ENCODE peak calls at places on chromosomes 11 and 22, in four cellular contexts. V, W, Z and M are unnamed samples.

GRCh38 chr22:26894766-26895485 is 237.5 kb downstream of the MIAT start:
- DNase-seq in V (no peak), W (no peak), Z (peak), M (no peak)

GRCh38 chr11:102564110-102564509 is 33.6 kb upstream of the MMP7 start:
- DNase-seq in V (no peak), W (no peak), Z (peak), M (no peak)

GRCh38 chr11:122032317-122032716 is 83.7 kb downstream of the BLID start:
- DNase-seq in V (no peak), W (no peak), Z (no peak), M (no peak)

GRCh38 chr11:94766656-94767291 is 1.4 kb upstream of the AMOTL1 start:
- DNase-seq in V (no peak), W (no peak), Z (no peak), M (no peak)

GRCh38 chr22:23466351-23466750 is 113.7 kb downstream of the IGLL1 start:
- DNase-seq in V (no peak), W (no peak), Z (no peak), M (no peak)

GRCh38 chr22:25368271-25368670 is 148.8 kb downstream of the CRYBB2 start:
- DNase-seq in V (peak), W (no peak), Z (peak), M (peak)

GRCh38 chr22:19903031-19903430 is 38.5 kb upstream of the COMT start:
- DNase-seq in V (no peak), W (no peak), Z (no peak), M (no peak)

GRCh38 chr22:30392661-30393321 is 4.0 kb upstream of the SEC14L2 start:
- DNase-seq in V (no peak), W (no peak), Z (no peak), M (no peak)

GRCh38 chr11:19597194-19597593 is 115.4 kb upstream of the NAV2 start:
- DNase-seq in V (no peak), W (no peak), Z (no peak), M (no peak)

GRCh38 chr22:26671317-26672059 is 14.1 kb downstream of the MIAT start:
- DNase-seq in V (no peak), W (peak), Z (no peak), M (peak)

GRCh38 chr11:102763440-102763839 is 17.0 kb downstream of the MMP10 start:
- DNase-seq in V (no peak), W (no peak), Z (no peak), M (no peak)

GRCh38 chr11:129249351-129249750 is 57.2 kb upstream of the ARHGAP32 start:
- DNase-seq in V (peak), W (no peak), Z (peak), M (no peak)

GRCh38 chr22:40345801-40346177 is 511 bp upstream of the ADSL start:
- DNase-seq in V (peak), W (peak), Z (no peak), M (no peak)

GRCh38 chr22:44400763-44401060 is 88.0 kb upstream of the SHISAL1 start:
- DNase-seq in V (no peak), W (no peak), Z (no peak), M (no peak)

GRCh38 chr11:26188559-26188958 is 143.4 kb upstream of the ANO3 start:
- DNase-seq in V (peak), W (no peak), Z (no peak), M (no peak)

GRCh38 chr22:24208012-24208749 is 26.9 kb downstream of the SUSD2 start:
- DNase-seq in V (peak), W (no peak), Z (peak), M (no peak)

GRCh38 chr11:58060939-58061672 is 30.4 kb downstream of the OR6Q1 start:
- DNase-seq in V (no peak), W (no peak), Z (no peak), M (no peak)

GRCh38 chr11:70073881-70074371 is 4.2 kb upstream of the ANO1 start:
- DNase-seq in V (no peak), W (no peak), Z (no peak), M (peak)

GRCh38 chr22:42644422-42645340 is 4.3 kb upstream of the ATP5MGL start:
- DNase-seq in V (peak), W (peak), Z (no peak), M (no peak)

GRCh38 chr22:17132112-17132511 is 11.0 kb upstream of the TMEM121B start:
- DNase-seq in V (no peak), W (no peak), Z (no peak), M (no peak)

GRCh38 chr11:2898366-2899079 is 12.9 kb upstream of the CDKN1C start:
- DNase-seq in V (peak), W (peak), Z (peak), M (no peak)

GRCh38 chr11:46277313-46277622 is 194 bp upstream of the CREB3L1 start:
- DNase-seq in V (peak), W (no peak), Z (no peak), M (no peak)

GRCh38 chr11:46916669-46917108 is 1.7 kb downstream of the LRP4 start:
- DNase-seq in V (peak), W (no peak), Z (no peak), M (peak)

GRCh38 chr22:31616315-31616980 is 45.6 kb downstream of the PISD start:
- DNase-seq in V (no peak), W (no peak), Z (no peak), M (no peak)

GRCh38 chr22:50218996-50219727 is 18.4 kb downstream of the SELENOO start:
- DNase-seq in V (peak), W (peak), Z (peak), M (peak)

GRCh38 chr22:50523806-50524663 is 1.4 kb downstream of the SCO2 start:
- DNase-seq in V (no peak), W (no peak), Z (no peak), M (peak)

GRCh38 chr11:96483550-96483949 is 93.7 kb downstream of the JRKL start:
- DNase-seq in V (no peak), W (no peak), Z (no peak), M (no peak)

GRCh38 chr11:97956904-97957303 is 1063.8 kb upstream of the CNTN5 start:
- DNase-seq in V (no peak), W (no peak), Z (no peak), M (no peak)

GRCh38 chr11:8019671-8020597 is 32.8 kb downstream of the EIF3F start:
- DNase-seq in V (no peak), W (no peak), Z (no peak), M (no peak)

GRCh38 chr11:75147875-75148263 is 3.0 kb upstream of the SLCO2B1 start:
- DNase-seq in V (no peak), W (peak), Z (no peak), M (no peak)

GRCh38 chr11:69297926-69298777 is 4.2 kb downstream of the MYEOV start:
- DNase-seq in V (no peak), W (peak), Z (peak), M (no peak)

GRCh38 chr11:134132808-134133207 is 63.9 kb downstream of the JAM3 start:
- DNase-seq in V (no peak), W (no peak), Z (no peak), M (no peak)

GRCh38 chr22:19937616-19938473 is 3.7 kb upstream of the COMT start:
- DNase-seq in V (no peak), W (peak), Z (no peak), M (peak)

GRCh38 chr11:7548659-7549283 is 35.0 kb downstream of the PPFIBP2 start:
- DNase-seq in V (no peak), W (no peak), Z (no peak), M (no peak)

GRCh38 chr11:128266893-128267292 is 320.5 kb downstream of the ETS1 start:
- DNase-seq in V (no peak), W (no peak), Z (no peak), M (no peak)

DNA sequence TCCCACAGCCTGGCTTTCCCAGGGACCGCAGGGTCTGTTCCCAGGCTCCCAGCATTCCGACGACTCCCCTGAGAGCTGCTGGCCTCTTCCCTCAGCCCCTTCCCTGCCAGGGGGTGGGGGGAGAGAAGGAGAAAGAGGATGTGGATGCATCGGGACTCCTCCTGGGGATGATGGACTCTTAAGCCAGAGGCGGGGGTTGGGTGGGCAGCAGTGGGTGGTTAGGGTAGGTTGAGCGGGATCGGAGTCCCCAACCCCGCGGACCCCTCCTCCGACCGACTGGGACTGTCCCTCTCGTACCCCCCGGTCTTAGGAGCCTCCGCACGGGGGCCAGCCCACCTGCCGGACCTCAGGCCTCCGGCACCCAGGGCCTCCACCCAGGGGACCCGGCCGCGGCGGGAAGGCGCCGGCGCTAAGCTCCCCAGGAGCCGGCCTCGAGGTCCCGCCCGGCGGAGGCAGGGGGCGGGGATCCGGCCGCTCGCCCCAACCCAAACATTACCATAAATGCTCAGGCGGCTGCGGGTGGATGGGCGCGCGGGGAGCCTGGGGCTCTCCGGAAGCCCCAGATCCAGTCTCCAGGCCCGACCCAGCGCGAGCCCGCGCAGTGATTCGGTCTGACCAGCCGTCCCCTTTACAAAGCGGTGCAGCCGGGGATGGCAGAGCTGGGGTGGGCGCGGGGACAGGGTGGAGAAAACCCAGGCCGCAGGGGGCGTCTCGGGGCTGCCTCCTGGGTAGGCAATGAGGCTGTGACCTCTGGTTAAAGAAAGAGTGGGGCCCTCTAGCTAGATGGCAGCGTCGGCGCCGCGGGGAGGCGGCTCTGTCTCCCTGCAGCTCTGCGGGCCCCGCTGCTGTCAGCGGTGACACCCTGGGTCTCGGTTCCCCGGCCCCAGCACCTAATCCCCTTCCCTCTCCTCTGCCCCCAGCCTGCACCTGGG is 3.9 kb upstream of the MCAM start:
- DNase-seq in V (peak), W (peak), Z (no peak), M (no peak)
- TF ChIP-seq CTCF in V (no peak), W (no peak), Z (no peak), M (no peak)

DNA sequence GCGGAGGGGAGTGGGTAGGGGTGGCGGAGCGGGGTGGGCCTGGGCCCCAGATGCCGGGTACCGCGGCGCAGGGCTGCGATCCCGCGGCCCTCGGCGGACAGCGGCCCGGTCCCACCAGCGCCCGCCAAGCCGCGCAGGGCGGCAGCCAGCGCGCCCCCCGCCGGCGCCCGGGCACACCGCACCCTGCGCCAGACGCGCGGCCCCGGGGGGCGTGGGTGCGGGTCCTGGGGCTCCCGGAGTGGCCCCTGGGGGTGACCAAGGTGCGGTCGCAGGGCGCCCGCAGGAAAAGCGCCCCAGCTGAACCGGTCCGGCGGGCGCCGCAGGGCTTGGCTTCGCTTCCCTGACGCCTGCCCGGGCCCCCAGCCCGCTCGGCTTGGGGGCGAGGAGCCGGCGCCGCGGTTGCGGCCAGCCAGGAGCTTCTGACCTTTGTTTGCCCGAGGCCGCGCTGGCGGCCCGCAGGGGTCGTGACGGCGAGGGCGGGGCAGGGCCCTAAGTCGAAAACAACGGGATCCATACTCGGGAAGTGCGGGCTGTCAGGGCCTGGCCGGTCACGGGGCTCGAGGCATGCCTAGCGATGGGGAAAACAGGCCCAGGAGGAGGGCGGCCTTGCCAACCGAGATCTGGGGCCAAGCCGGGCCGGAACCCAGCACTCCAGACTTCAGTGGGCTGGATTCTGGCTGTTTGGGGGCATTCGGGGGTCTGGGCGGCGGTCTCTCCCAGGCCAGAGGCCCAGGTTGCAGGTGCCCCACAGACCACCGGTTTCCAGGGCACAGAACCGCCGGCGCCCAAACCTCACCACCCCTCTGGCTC is 581 bp upstream of the AP5B1 start:
- DNase-seq in V (peak), W (peak), Z (no peak), M (peak)
- TF ChIP-seq CTCF in V (no peak), W (peak), Z (no peak), M (peak)

GRCh38 chr11:76348348-76348747 is 32.6 kb downstream of the THAP12 start:
- DNase-seq in V (no peak), W (no peak), Z (no peak), M (no peak)

DNA sequence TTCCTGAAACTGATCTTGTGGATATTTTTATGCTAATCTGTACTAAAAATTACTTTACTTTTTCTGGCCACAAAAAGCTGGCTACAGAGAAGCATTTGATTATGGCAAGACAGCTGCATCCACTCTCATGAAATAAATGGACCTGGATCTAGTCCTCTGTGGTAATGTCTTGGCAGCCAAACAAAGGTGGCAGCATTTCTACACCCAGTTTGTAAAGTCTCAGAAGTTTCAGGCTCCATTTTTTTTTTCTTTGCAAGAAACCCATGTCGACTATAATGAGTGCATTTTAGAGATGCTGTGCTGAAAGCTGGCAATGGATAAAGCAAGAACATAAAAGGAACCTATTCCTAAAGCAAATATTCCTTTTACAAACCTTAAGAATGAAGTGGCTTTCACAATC is 33.5 kb downstream of the THAP12 start:
- DNase-seq in V (no peak), W (no peak), Z (no peak), M (no peak)
- TF ChIP-seq CTCF in V (peak), W (no peak), Z (no peak), M (no peak)

DNA sequence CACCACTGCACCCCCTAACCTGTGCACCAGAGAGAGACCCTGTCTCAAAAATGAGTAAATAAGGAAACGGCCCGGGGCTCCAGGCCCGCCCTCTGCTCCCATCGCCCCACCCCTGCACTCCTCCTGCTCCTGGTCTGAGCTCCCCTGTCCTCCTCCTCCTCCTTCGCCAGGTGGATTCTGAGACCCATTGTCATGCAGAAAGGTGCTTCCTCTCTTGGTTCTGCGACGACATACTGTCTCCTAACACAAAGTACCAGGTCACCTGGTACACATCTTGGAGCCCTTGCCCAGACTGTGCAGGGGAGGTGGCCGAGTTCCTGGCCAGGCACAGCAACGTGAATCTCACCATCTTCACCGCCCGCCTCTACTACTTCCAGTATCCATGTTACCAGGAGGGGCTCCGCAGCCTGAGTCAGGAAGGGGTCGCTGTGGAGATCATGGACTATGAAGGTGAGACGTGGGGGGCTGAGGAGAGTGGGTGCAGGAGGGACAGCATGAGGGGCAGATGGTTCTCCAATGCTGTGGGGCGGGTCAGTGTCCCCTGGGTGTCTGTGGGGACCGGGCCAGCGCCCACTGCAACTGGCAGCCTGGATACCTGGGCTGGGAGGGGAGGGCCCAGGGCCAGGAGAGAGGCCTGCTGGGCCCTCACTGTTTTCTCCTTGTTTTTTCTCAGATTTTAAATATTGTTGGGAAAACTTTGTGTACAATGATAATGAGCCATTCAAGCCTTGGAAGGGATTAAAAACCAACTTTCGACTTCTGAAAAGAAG is 3.1 kb upstream of the APOBEC3D start:
- DNase-seq in V (no peak), W (no peak), Z (no peak), M (no peak)
- TF ChIP-seq CTCF in V (no peak), W (no peak), Z (no peak), M (no peak)

DNA sequence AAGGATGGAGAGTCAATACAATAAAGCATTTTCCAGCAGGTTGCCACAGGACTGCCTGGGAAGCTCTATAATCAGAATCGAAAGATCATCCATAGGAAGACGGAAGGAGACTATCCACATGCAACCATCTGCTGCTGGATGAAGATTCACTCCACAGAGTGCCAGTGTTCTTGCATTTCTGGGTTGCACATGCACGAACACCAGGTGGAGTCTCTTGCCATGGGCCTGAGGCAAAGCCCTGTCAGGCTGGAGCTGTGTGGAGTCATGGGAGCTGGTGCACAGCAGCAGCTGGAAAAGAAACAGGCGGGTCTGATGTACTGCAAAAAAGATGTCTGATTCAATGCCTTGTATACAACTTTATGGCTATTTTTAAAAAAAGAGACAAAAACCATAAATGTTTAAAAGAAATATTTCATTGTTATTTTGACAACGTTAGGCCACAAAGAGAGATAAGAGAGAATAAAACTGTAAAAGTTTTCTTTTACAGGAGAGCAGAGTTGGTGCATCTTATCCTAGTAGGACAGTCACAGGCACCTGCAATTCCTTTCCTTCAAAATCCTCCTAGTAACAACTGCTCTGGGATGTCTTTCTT is 12.9 kb upstream of the FAT3 start:
- DNase-seq in V (peak), W (no peak), Z (peak), M (no peak)
- TF ChIP-seq CTCF in V (peak), W (peak), Z (peak), M (peak)

GRCh38 chr11:14463623-14464022 is 36.0 kb downstream of the COPB1 start:
- DNase-seq in V (no peak), W (no peak), Z (no peak), M (no peak)
- TF ChIP-seq CTCF in V (no peak), W (no peak), Z (no peak), M (no peak)

GRCh38 chr11:43359432-43359818 is 705 bp downstream of the TTC17 start:
- DNase-seq in V (peak), W (no peak), Z (no peak), M (no peak)
- TF ChIP-seq CTCF in V (no peak), W (no peak), Z (no peak), M (no peak)

DNA sequence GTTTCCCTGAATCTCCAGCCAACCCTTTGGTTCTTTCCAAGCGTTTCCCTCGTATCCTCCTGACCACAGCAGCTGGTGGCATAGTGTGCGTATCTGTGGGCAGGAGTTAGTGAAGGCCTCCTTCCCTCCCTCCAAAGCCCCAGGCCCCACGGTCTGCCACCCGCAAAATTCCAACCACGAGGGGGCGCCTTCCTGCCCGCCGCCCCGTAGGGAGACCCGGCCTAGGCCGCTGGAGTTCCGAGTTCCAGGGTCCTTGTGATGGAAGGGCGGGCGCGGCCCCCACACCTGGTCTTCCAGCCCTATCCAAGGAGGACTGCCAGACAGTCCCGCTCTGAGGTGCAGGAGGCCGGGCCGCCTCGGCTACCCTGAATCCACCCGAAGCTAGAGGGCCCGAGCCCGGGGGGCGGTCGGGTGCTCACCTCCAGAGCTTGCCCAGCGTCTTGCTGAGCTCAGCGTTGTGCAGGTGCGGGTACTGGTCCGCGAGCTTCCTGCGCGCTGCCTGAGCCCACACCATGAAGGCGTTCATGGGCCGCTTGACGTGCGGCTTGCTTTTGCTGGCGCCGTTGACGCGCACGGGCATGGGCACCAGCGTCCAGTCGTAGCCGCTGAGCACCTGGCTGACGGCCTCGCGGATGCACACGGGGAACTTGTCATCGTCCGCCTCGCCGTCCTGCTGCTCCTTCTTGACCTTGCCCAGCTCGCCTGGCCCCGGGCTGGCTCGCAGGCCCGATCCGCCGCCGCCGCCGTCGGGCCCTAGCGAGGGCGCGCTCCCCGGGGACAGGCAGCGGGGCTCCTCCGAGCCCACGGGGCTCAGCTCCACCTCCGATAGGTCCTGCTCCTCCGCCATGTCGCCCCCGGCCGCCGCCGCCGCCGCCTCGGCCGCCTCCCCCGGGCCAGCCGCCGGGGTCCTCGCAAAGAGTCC is 1.2 kb downstream of the SOX10 start:
- DNase-seq in V (no peak), W (no peak), Z (no peak), M (no peak)
- TF ChIP-seq CTCF in V (peak), W (peak), Z (peak), M (no peak)